ENCODE peak calls at places on chromosomes 16 and 17, in five cellular contexts. C is NCI-H748 treated with DMSO at 0.1 percent for 48 hours, F is HT1080, L is cardiac fibroblast, O is tibial artery. Q is an unnamed sample.

GRCh38 chr16:726438-727290 is at the start of the genes CCDC78 and HAGHL:
- DNase-seq in C (no peak), F (peak), L (no peak), O (no peak), Q (peak)

GRCh38 chr16:70663524-70664324 is 17.4 kb downstream of the IL34 start:
- DNase-seq in C (no peak), F (no peak), L (no peak), O (no peak), Q (no peak)

GRCh38 chr17:45265823-45266222 is 3.9 kb upstream of the SPATA32 start:
- DNase-seq in C (no peak), F (peak), L (peak), O (no peak), Q (peak)

GRCh38 chr17:67982034-67982640 is 14.1 kb downstream of the C17orf58 start:
- DNase-seq in C (no peak), F (no peak), L (no peak), O (no peak), Q (no peak)

GRCh38 chr16:1823821-1824220 is 2.8 kb downstream of the HAGH start:
- DNase-seq in C (no peak), F (peak), L (peak), O (no peak), Q (peak)

GRCh38 chr16:78869492-78869891 is 731.0 kb downstream of the MAF start:
- DNase-seq in C (no peak), F (no peak), L (no peak), O (no peak), Q (no peak)

GRCh38 chr16:89821438-89822187 is 5.2 kb upstream of the FANCA start:
- DNase-seq in C (no peak), F (no peak), L (no peak), O (no peak), Q (no peak)

GRCh38 chr17:44971776-44972483 is 3.8 kb upstream of the C1QL1 start:
- DNase-seq in C (no peak), F (peak), L (peak), O (no peak), Q (no peak)

GRCh38 chr16:51012396-51012795 is 138.7 kb downstream of the SALL1 start:
- DNase-seq in C (no peak), F (no peak), L (no peak), O (no peak), Q (no peak)

GRCh38 chr17:42946812-42947211 is 17.4 kb downstream of the AARSD1 start:
- DNase-seq in C (no peak), F (no peak), L (no peak), O (no peak), Q (no peak)

GRCh38 chr17:44198721-44199552 is 747 bp downstream of the ATXN7L3 start:
- DNase-seq in C (no peak), F (peak), L (peak), O (peak), Q (peak)

GRCh38 chr16:424623-425081 is 797 bp upstream of the RAB11FIP3 start:
- DNase-seq in C (no peak), F (peak), L (no peak), O (peak), Q (peak)

GRCh38 chr17:80364091-80364691 is 50.8 kb upstream of the ENDOV start:
- DNase-seq in C (no peak), F (no peak), L (peak), O (peak), Q (peak)

GRCh38 chr17:58165981-58166380 is 801 bp upstream of the OR4D2 start:
- DNase-seq in C (no peak), F (no peak), L (no peak), O (no peak), Q (no peak)

GRCh38 chr17:79843475-79843916 is 4.3 kb upstream of the CBX4 start:
- DNase-seq in C (no peak), F (no peak), L (no peak), O (no peak), Q (no peak)

GRCh38 chr16:21566891-21567414 is 32.4 kb upstream of the METTL9 start:
- DNase-seq in C (no peak), F (no peak), L (no peak), O (no peak), Q (no peak)

GRCh38 chr16:70749006-70749678 is 51.8 kb downstream of the VAC14 start:
- DNase-seq in C (no peak), F (no peak), L (no peak), O (no peak), Q (no peak)

GRCh38 chr17:50853015-50853615 is 13.0 kb downstream of the TOB1 start:
- DNase-seq in C (no peak), F (no peak), L (no peak), O (no peak), Q (no peak)

GRCh38 chr16:23837553-23838308 is 1.9 kb downstream of the PRKCB start:
- DNase-seq in C (no peak), F (no peak), L (no peak), O (no peak), Q (no peak)

GRCh38 chr17:81400154-81400938 is 5.1 kb downstream of the BAHCC1 start:
- DNase-seq in C (no peak), F (no peak), L (peak), O (no peak), Q (peak)

GRCh38 chr16:87056083-87056482 is 261.1 kb downstream of the C16orf95 start:
- DNase-seq in C (no peak), F (peak), L (peak), O (no peak), Q (peak)

GRCh38 chr17:27247071-27247957 is 46.6 kb upstream of the WSB1 start:
- DNase-seq in C (peak), F (peak), L (peak), O (peak), Q (peak)

GRCh38 chr17:28045304-28045703 is 2.8 kb downstream of the NLK start:
- DNase-seq in C (no peak), F (no peak), L (no peak), O (no peak), Q (no peak)

GRCh38 chr16:53773881-53774280 is 69.9 kb downstream of the FTO start:
- DNase-seq in C (no peak), F (no peak), L (no peak), O (no peak), Q (no peak)

GRCh38 chr17:46877466-46877865 is 26.1 kb downstream of the WNT9B start:
- DNase-seq in C (no peak), F (no peak), L (no peak), O (no peak), Q (no peak)

GRCh38 chr16:12016166-12016947 is 39.8 kb downstream of the SNX29 start:
- DNase-seq in C (no peak), F (peak), L (peak), O (no peak), Q (no peak)

GRCh38 chr16:23466162-23466885 is 13.3 kb upstream of the COG7 start:
- DNase-seq in C (no peak), F (peak), L (peak), O (no peak), Q (no peak)

GRCh38 chr17:74374786-74375185 is 7.5 kb downstream of the GPR142 start:
- DNase-seq in C (no peak), F (no peak), L (no peak), O (no peak), Q (no peak)

GRCh38 chr17:64466019-64466735 is 17.3 kb downstream of the MILR1 start:
- DNase-seq in C (no peak), F (no peak), L (no peak), O (no peak), Q (no peak)

GRCh38 chr17:31492206-31492605 is 100.7 kb downstream of the RAB11FIP4 start:
- DNase-seq in C (no peak), F (no peak), L (no peak), O (no peak), Q (no peak)

GRCh38 chr17:40612510-40613244 is 34.9 kb downstream of the SMARCE1 start:
- DNase-seq in C (no peak), F (no peak), L (no peak), O (no peak), Q (no peak)

GRCh38 chr17:34241062-34241461 is 14.0 kb upstream of the CCL2 start:
- DNase-seq in C (no peak), F (no peak), L (peak), O (peak), Q (peak)

GRCh38 chr16:22428654-22429053 is 54.2 kb upstream of the CDR2 start:
- DNase-seq in C (no peak), F (no peak), L (no peak), O (no peak), Q (no peak)

GRCh38 chr16:1723450-1724147 is 17.6 kb downstream of the MAPK8IP3 start:
- DNase-seq in C (no peak), F (peak), L (peak), O (no peak), Q (peak)

GRCh38 chr16:22726868-22727267 is 87.1 kb upstream of the HS3ST2 start:
- DNase-seq in C (peak), F (no peak), L (no peak), O (no peak), Q (no peak)

GRCh38 chr17:51948128-51948527 is 210.4 kb downstream of the CA10 start:
- DNase-seq in C (peak), F (peak), L (no peak), O (no peak), Q (no peak)

GRCh38 chr17:19935169-19935568 is 42.5 kb downstream of the AKAP10 start:
- DNase-seq in C (no peak), F (no peak), L (peak), O (no peak), Q (no peak)

GRCh38 chr16:17271687-17272086 is 199.1 kb downstream of the XYLT1 start:
- DNase-seq in C (no peak), F (no peak), L (no peak), O (peak), Q (no peak)